ENCODE peak calls at places on chromosomes 3 and 15, in five cellular contexts. B is neuronal stem cell, F is mesenchymal stem cell, Z is H9, V is IMR-90. Q is an unnamed sample.

GRCh38 chr3:94734201-94734600 is 671.3 kb downstream of the NSUN3 start:
- DNase-seq in B (peak), F (no peak), Z (no peak), V (no peak), Q (no peak)

GRCh38 chr3:97579365-97579764 is 185.2 kb upstream of the ARL6 start:
- DNase-seq in B (no peak), F (no peak), Z (no peak), V (no peak), Q (no peak)

GRCh38 chr15:43895586-43895985 is 68.8 kb downstream of the WDR76 start:
- DNase-seq in B (no peak), F (no peak), Z (no peak), V (no peak), Q (no peak)

GRCh38 chr3:184756151-184756681 is 44.4 kb upstream of the MAGEF1 start:
- DNase-seq in B (no peak), F (no peak), Z (peak), V (no peak), Q (no peak)

GRCh38 chr3:129305592-129306091 is 27.0 kb downstream of the HMCES start:
- DNase-seq in B (peak), F (peak), Z (peak), V (peak), Q (peak)

GRCh38 chr3:112734718-112735350 is 93.9 kb upstream of the CCDC80 start:
- DNase-seq in B (peak), F (peak), Z (peak), V (peak), Q (peak)

GRCh38 chr3:28950614-28951013 is 330.3 kb upstream of the RBMS3 start:
- DNase-seq in B (no peak), F (no peak), Z (no peak), V (no peak), Q (no peak)

GRCh38 chr3:73018790-73019441 is 22.3 kb downstream of the PPP4R2 start:
- DNase-seq in B (no peak), F (no peak), Z (no peak), V (no peak), Q (no peak)

GRCh38 chr3:172465281-172465680 is 17.0 kb upstream of the GHSR start:
- DNase-seq in B (no peak), F (no peak), Z (no peak), V (no peak), Q (no peak)

GRCh38 chr15:59873873-59874272 is 130.2 kb upstream of the FOXB1 start:
- DNase-seq in B (no peak), F (no peak), Z (no peak), V (no peak), Q (no peak)

GRCh38 chr3:29436612-29437313 is 155.9 kb downstream of the RBMS3 start:
- DNase-seq in B (no peak), F (no peak), Z (no peak), V (peak), Q (no peak)

GRCh38 chr3:139505829-139506386 is 29.6 kb upstream of the RBP2 start:
- DNase-seq in B (no peak), F (no peak), Z (no peak), V (no peak), Q (no peak)

GRCh38 chr15:63080638-63081250 is 38.2 kb downstream of the TPM1 start:
- DNase-seq in B (no peak), F (no peak), Z (no peak), V (no peak), Q (no peak)
- H4K91ac ChIP-seq in B (no peak), F (no peak), Z (no peak), V (peak), Q (peak)

GRCh38 chr15:65335278-65336055 is 31.0 kb downstream of the RNU5B-1 start:
- DNase-seq in B (no peak), F (no peak), Z (no peak), V (no peak), Q (no peak)

GRCh38 chr15:65333441-65333820 is 29.0 kb downstream of the RNU5B-1 start:
- DNase-seq in B (no peak), F (no peak), Z (no peak), V (no peak), Q (no peak)

GRCh38 chr15:65336369-65336766 is 31.9 kb downstream of the RNU5B-1 start:
- DNase-seq in B (no peak), F (no peak), Z (no peak), V (no peak), Q (no peak)

GRCh38 chr15:65333863-65334262 is 29.4 kb downstream of the RNU5B-1 start:
- DNase-seq in B (no peak), F (no peak), Z (no peak), V (no peak), Q (no peak)

GRCh38 chr15:65334586-65335231 is 30.2 kb downstream of the RNU5B-1 start:
- DNase-seq in B (peak), F (peak), Z (no peak), V (no peak), Q (no peak)
- H4K91ac ChIP-seq in B (peak), F (no peak), Z (no peak), V (no peak), Q (no peak)

DNA sequence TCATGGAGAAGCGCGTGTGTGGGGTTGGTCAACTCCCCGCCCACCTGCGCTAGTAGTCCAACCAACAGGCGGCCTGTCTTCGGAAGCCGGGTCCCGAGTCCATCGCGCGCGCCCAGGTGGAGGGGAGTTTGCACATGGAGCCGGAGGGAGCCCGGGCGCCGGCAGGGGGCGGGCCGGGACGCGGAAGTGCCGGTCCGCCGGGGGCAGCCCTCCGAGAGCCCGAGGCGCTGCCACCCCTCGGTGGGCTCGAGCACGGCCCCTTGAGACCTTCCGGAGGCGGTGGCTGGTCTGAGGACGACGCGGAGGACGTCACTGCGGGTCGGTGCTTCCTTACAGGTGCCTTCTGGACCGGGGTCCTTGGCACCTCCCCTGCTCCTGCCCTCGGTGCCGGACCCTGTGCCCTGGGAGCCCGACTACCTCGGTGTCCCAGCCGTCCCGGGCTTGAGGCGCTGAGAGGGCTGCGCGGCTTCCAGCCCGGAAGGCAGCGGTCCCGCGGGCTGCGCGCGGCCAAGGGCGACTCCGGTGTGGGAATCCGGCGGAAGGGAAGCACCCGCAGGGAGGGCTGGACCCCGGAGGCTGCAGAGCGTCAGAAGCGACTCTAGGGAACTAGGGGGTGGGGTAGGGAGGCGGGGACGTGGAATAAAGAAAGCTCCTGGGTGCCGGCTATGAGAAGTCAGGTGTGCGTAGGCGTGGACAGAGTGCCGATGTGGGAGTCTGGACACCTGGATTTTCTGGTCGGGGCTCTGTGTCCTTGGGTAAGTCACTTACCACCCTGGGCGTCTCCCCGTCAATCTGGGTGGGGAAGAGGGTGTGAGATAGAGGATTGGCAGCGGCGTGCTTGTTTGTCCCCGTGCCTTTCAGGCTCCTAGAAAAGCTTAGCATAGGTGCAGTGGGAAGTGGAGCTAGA is 212.3 kb downstream of the FGF12 start:
- DNase-seq in B (peak), F (no peak), Z (peak), V (no peak), Q (peak)
- H4K91ac ChIP-seq in B (no peak), F (no peak), Z (no peak), V (no peak), Q (no peak)

GRCh38 chr15:28917791-28918140 is 32.0 kb downstream of the APBA2 start:
- DNase-seq in B (no peak), F (no peak), Z (no peak), V (no peak), Q (no peak)
- H4K91ac ChIP-seq in B (no peak), F (no peak), Z (no peak), V (no peak), Q (no peak)

DNA sequence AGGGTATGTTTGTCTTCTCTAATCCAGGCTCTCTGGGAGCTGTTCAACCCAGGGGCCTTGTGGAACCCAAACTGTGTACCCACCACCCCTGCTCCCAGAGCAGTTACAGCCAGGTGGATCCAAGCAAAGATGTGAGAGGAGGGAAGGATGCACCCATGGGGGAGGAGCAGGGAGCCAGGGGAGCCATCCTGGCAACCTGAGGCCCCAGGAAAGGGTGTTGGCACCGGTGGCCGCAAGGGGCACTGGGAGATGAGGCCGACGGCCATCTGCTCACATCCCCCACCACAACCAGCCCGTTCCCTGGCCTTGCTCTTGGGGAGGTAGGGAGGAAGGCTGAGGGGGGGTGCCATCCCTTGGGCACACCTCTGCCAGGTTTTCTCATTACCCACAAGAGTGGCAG is 43.2 kb downstream of the CMTM6 start:
- DNase-seq in B (no peak), F (no peak), Z (no peak), V (no peak), Q (no peak)
- H4K91ac ChIP-seq in B (no peak), F (no peak), Z (peak), V (no peak), Q (no peak)

GRCh38 chr3:27193056-27193455 is 176.1 kb downstream of the NEK10 start:
- DNase-seq in B (no peak), F (no peak), Z (no peak), V (no peak), Q (no peak)
- H4K91ac ChIP-seq in B (no peak), F (no peak), Z (no peak), V (no peak), Q (no peak)

Q was measured in trophoblast cell.